ENCODE peak calls at places on chromosome 1, in ten cellular contexts. One of them, this sample, is unnamed.

GRCh38 chr1:237670296-237670695 is 220.4 kb downstream of the ZP4 start:
- DNase-seq in AG04449: no peak
- DNase-seq in fibroblast of lung: no peak
- DNase-seq in EL: no peak
- DNase-seq in GM10248: no peak
- DNase-seq in stimulated activated CD4-positive, alpha-beta T cell treated with anti-CD3 and anti-CD28 coated beads, Interleukin-12 subunit alpha, Interleukin-12 subunit beta, amount 100 ng/mL, for 24 hours: no peak
- DNase-seq in H1: no peak
- DNase-seq in GM12891: no peak
- DNase-seq in NCI-H1930: no peak
- DNase-seq in EH: no peak
- DNase-seq in this sample: no peak

GRCh38 chr1:60341274-60341673 is 267.7 kb upstream of the C1orf87 start:
- DNase-seq in AG04449: no peak
- DNase-seq in fibroblast of lung: no peak
- DNase-seq in EL: no peak
- DNase-seq in GM10248: no peak
- DNase-seq in stimulated activated CD4-positive, alpha-beta T cell treated with anti-CD3 and anti-CD28 coated beads, Interleukin-12 subunit alpha, Interleukin-12 subunit beta, amount 100 ng/mL, for 24 hours: no peak
- DNase-seq in H1: no peak
- DNase-seq in GM12891: no peak
- DNase-seq in NCI-H1930: no peak
- DNase-seq in EH: no peak
- DNase-seq in this sample: no peak

GRCh38 chr1:58618303-58618702 is 41.3 kb upstream of the TACSTD2 start:
- DNase-seq in AG04449: peak
- DNase-seq in fibroblast of lung: peak
- DNase-seq in EL: peak
- DNase-seq in GM10248: no peak
- DNase-seq in stimulated activated CD4-positive, alpha-beta T cell treated with anti-CD3 and anti-CD28 coated beads, Interleukin-12 subunit alpha, Interleukin-12 subunit beta, amount 100 ng/mL, for 24 hours: no peak
- DNase-seq in H1: no peak
- DNase-seq in GM12891: no peak
- DNase-seq in NCI-H1930: no peak
- DNase-seq in EH: peak
- DNase-seq in this sample: no peak

GRCh38 chr1:52662645-52663313 is 29.8 kb downstream of the SHISAL2A start:
- DNase-seq in AG04449: peak
- DNase-seq in fibroblast of lung: peak
- DNase-seq in EL: peak
- DNase-seq in GM10248: no peak
- DNase-seq in stimulated activated CD4-positive, alpha-beta T cell treated with anti-CD3 and anti-CD28 coated beads, Interleukin-12 subunit alpha, Interleukin-12 subunit beta, amount 100 ng/mL, for 24 hours: no peak
- DNase-seq in H1: peak
- DNase-seq in GM12891: no peak
- DNase-seq in NCI-H1930: peak
- DNase-seq in EH: peak
- DNase-seq in this sample: peak

GRCh38 chr1:115467196-115467595 is 129.1 kb upstream of the NGF start:
- DNase-seq in AG04449: no peak
- DNase-seq in fibroblast of lung: no peak
- DNase-seq in EL: no peak
- DNase-seq in GM10248: no peak
- DNase-seq in stimulated activated CD4-positive, alpha-beta T cell treated with anti-CD3 and anti-CD28 coated beads, Interleukin-12 subunit alpha, Interleukin-12 subunit beta, amount 100 ng/mL, for 24 hours: no peak
- DNase-seq in H1: no peak
- DNase-seq in GM12891: no peak
- DNase-seq in NCI-H1930: no peak
- DNase-seq in EH: no peak
- DNase-seq in this sample: no peak

GRCh38 chr1:119648620-119649004 is 546 bp upstream of the ZNF697 start:
- DNase-seq in AG04449: no peak
- DNase-seq in fibroblast of lung: no peak
- DNase-seq in EL: no peak
- DNase-seq in GM10248: no peak
- DNase-seq in stimulated activated CD4-positive, alpha-beta T cell treated with anti-CD3 and anti-CD28 coated beads, Interleukin-12 subunit alpha, Interleukin-12 subunit beta, amount 100 ng/mL, for 24 hours: no peak
- DNase-seq in H1: no peak
- DNase-seq in GM12891: no peak
- DNase-seq in NCI-H1930: no peak
- DNase-seq in EH: no peak
- DNase-seq in this sample: no peak

GRCh38 chr1:109370712-109371270 is 26.9 kb downstream of the SORT1 start:
- DNase-seq in AG04449: peak
- DNase-seq in fibroblast of lung: peak
- DNase-seq in EL: peak
- DNase-seq in GM10248: no peak
- DNase-seq in stimulated activated CD4-positive, alpha-beta T cell treated with anti-CD3 and anti-CD28 coated beads, Interleukin-12 subunit alpha, Interleukin-12 subunit beta, amount 100 ng/mL, for 24 hours: no peak
- DNase-seq in H1: no peak
- DNase-seq in GM12891: no peak
- DNase-seq in NCI-H1930: no peak
- DNase-seq in EH: peak
- DNase-seq in this sample: no peak

GRCh38 chr1:226128487-226129075 is 58.0 kb downstream of the ACBD3 start:
- DNase-seq in AG04449: no peak
- DNase-seq in fibroblast of lung: peak
- DNase-seq in EL: peak
- DNase-seq in GM10248: no peak
- DNase-seq in stimulated activated CD4-positive, alpha-beta T cell treated with anti-CD3 and anti-CD28 coated beads, Interleukin-12 subunit alpha, Interleukin-12 subunit beta, amount 100 ng/mL, for 24 hours: no peak
- DNase-seq in H1: no peak
- DNase-seq in GM12891: no peak
- DNase-seq in NCI-H1930: no peak
- DNase-seq in EH: peak
- DNase-seq in this sample: no peak

GRCh38 chr1:167056529-167057296 is 33.5 kb downstream of the GPA33 start:
- DNase-seq in AG04449: no peak
- DNase-seq in fibroblast of lung: no peak
- DNase-seq in EL: no peak
- DNase-seq in GM10248: no peak
- DNase-seq in stimulated activated CD4-positive, alpha-beta T cell treated with anti-CD3 and anti-CD28 coated beads, Interleukin-12 subunit alpha, Interleukin-12 subunit beta, amount 100 ng/mL, for 24 hours: no peak
- DNase-seq in H1: no peak
- DNase-seq in GM12891: no peak
- DNase-seq in NCI-H1930: peak
- DNase-seq in EH: no peak
- DNase-seq in this sample: peak

GRCh38 chr1:165454211-165454610 is 9.3 kb upstream of the RXRG start:
- DNase-seq in AG04449: no peak
- DNase-seq in fibroblast of lung: no peak
- DNase-seq in EL: no peak
- DNase-seq in GM10248: no peak
- DNase-seq in stimulated activated CD4-positive, alpha-beta T cell treated with anti-CD3 and anti-CD28 coated beads, Interleukin-12 subunit alpha, Interleukin-12 subunit beta, amount 100 ng/mL, for 24 hours: no peak
- DNase-seq in H1: no peak
- DNase-seq in GM12891: no peak
- DNase-seq in NCI-H1930: no peak
- DNase-seq in EH: no peak
- DNase-seq in this sample: no peak

GRCh38 chr1:64240209-64240608 is 36.8 kb downstream of the UBE2U start:
- DNase-seq in AG04449: no peak
- DNase-seq in fibroblast of lung: peak
- DNase-seq in EL: no peak
- DNase-seq in GM10248: no peak
- DNase-seq in stimulated activated CD4-positive, alpha-beta T cell treated with anti-CD3 and anti-CD28 coated beads, Interleukin-12 subunit alpha, Interleukin-12 subunit beta, amount 100 ng/mL, for 24 hours: no peak
- DNase-seq in H1: no peak
- DNase-seq in GM12891: no peak
- DNase-seq in NCI-H1930: no peak
- DNase-seq in EH: no peak
- DNase-seq in this sample: no peak

GRCh38 chr1:2534775-2535387 is 4.8 kb upstream of the HES5 start:
- DNase-seq in AG04449: no peak
- DNase-seq in fibroblast of lung: no peak
- DNase-seq in EL: peak
- DNase-seq in GM10248: no peak
- DNase-seq in stimulated activated CD4-positive, alpha-beta T cell treated with anti-CD3 and anti-CD28 coated beads, Interleukin-12 subunit alpha, Interleukin-12 subunit beta, amount 100 ng/mL, for 24 hours: no peak
- DNase-seq in H1: no peak
- DNase-seq in GM12891: no peak
- DNase-seq in NCI-H1930: no peak
- DNase-seq in EH: peak
- DNase-seq in this sample: peak

GRCh38 chr1:167538657-167539056 is 14.9 kb downstream of the CREG1 start:
- DNase-seq in AG04449: no peak
- DNase-seq in fibroblast of lung: peak
- DNase-seq in EL: peak
- DNase-seq in GM10248: no peak
- DNase-seq in stimulated activated CD4-positive, alpha-beta T cell treated with anti-CD3 and anti-CD28 coated beads, Interleukin-12 subunit alpha, Interleukin-12 subunit beta, amount 100 ng/mL, for 24 hours: no peak
- DNase-seq in H1: peak
- DNase-seq in GM12891: no peak
- DNase-seq in NCI-H1930: no peak
- DNase-seq in EH: peak
- DNase-seq in this sample: no peak

GRCh38 chr1:9735800-9736199 is 84.3 kb downstream of the PIK3CD start:
- DNase-seq in AG04449: no peak
- DNase-seq in fibroblast of lung: no peak
- DNase-seq in EL: no peak
- DNase-seq in GM10248: no peak
- DNase-seq in stimulated activated CD4-positive, alpha-beta T cell treated with anti-CD3 and anti-CD28 coated beads, Interleukin-12 subunit alpha, Interleukin-12 subunit beta, amount 100 ng/mL, for 24 hours: no peak
- DNase-seq in H1: no peak
- DNase-seq in GM12891: no peak
- DNase-seq in NCI-H1930: no peak
- DNase-seq in EH: no peak
- DNase-seq in this sample: no peak

GRCh38 chr1:28983509-28984310 is 69.3 kb downstream of the EPB41 start:
- DNase-seq in AG04449: no peak
- DNase-seq in fibroblast of lung: no peak
- DNase-seq in EL: no peak
- DNase-seq in GM10248: no peak
- DNase-seq in stimulated activated CD4-positive, alpha-beta T cell treated with anti-CD3 and anti-CD28 coated beads, Interleukin-12 subunit alpha, Interleukin-12 subunit beta, amount 100 ng/mL, for 24 hours: no peak
- DNase-seq in H1: no peak
- DNase-seq in GM12891: no peak
- DNase-seq in NCI-H1930: no peak
- DNase-seq in EH: no peak
- DNase-seq in this sample: no peak

GRCh38 chr1:109438798-109439297 is 12.6 kb upstream of the PSMA5 start:
- DNase-seq in AG04449: peak
- DNase-seq in fibroblast of lung: peak
- DNase-seq in EL: peak
- DNase-seq in GM10248: peak
- DNase-seq in stimulated activated CD4-positive, alpha-beta T cell treated with anti-CD3 and anti-CD28 coated beads, Interleukin-12 subunit alpha, Interleukin-12 subunit beta, amount 100 ng/mL, for 24 hours: no peak
- DNase-seq in H1: no peak
- DNase-seq in GM12891: no peak
- DNase-seq in NCI-H1930: no peak
- DNase-seq in EH: peak
- DNase-seq in this sample: no peak